ENCODE peak calls at places on chromosomes 4 and X, in five cellular contexts. U is hepatocyte, J is nephron progenitor cell, D is astrocyte of the cerebellum, P is ovary. W is an unnamed sample.

GRCh38 chrX:39688576-39689373 is 409.0 kb downstream of the BCOR start:
- DNase-seq in P (peak; percentile 80), U (peak; percentile 90), D (no peak), J (peak; percentile 75), W (peak; percentile 23)

GRCh38 chr4:132642196-132642817 is 506.8 kb upstream of the PCDH10 start:
- DNase-seq in D (peak; percentile 32), P (no peak), J (peak; percentile 42), U (peak; percentile 67), W (no peak)

GRCh38 chr4:168711197-168712120 is 214.6 kb downstream of the PALLD start:
- DNase-seq in D (peak; percentile 87), U (no peak), P (no peak), J (peak; percentile 21), W (no peak)

GRCh38 chr4:149796381-149796780 is 19.3 kb downstream of the IQCM start:
- DNase-seq in J (no peak), U (no peak), P (no peak), D (no peak), W (no peak)

GRCh38 chrX:109843963-109844751 is 111.1 kb upstream of the ACSL4 start:
- DNase-seq in P (no peak), U (no peak), D (no peak), J (peak; percentile 29), W (no peak)

GRCh38 chr4:112145326-112145819 is at the start of gene FAM241A:
- DNase-seq in U (peak; percentile 93), P (peak; percentile 92), J (peak; percentile 91), D (peak; percentile 41), W (peak; percentile 85)

GRCh38 chr4:28373601-28374000 is 1513.0 kb downstream of the STIM2 start:
- DNase-seq in J (no peak), D (no peak), U (no peak), P (no peak), W (no peak)

GRCh38 chr4:73822812-73823480 is 13.5 kb upstream of the CXCL6 start:
- DNase-seq in P (no peak), D (no peak), U (no peak), J (no peak), W (no peak)

GRCh38 chr4:147772459-147772969 is 40.6 kb downstream of the ARHGAP10 start:
- DNase-seq in P (no peak), U (no peak), D (peak; percentile 27), J (no peak), W (no peak)

GRCh38 chrX:119880552-119881437 is 9.2 kb downstream of the NDUFA1 start:
- DNase-seq in J (peak; percentile 21), U (peak; percentile 57), D (peak; percentile 18), P (no peak), W (no peak)

GRCh38 chr4:107183155-107183774 is 147.2 kb upstream of the DKK2 start:
- DNase-seq in J (peak; percentile 36), D (peak; percentile 43), U (peak; percentile 81), P (no peak), W (no peak)

GRCh38 chr4:67922697-67923096 is 38.9 kb upstream of the TMPRSS11D start:
- DNase-seq in U (no peak), J (no peak), D (peak; percentile 6), P (no peak), W (no peak)

GRCh38 chrX:78643106-78643505 is 16.0 kb downstream of the RTL3 start:
- DNase-seq in J (no peak), P (no peak), U (no peak), D (peak; percentile 47), W (no peak)

GRCh38 chrX:109472939-109473713 is 8.8 kb downstream of the GUCY2F start:
- DNase-seq in D (peak; percentile 3), U (peak; percentile 38), J (peak; percentile 60), P (peak; percentile 12), W (no peak)

GRCh38 chr4:78938868-78939666 is at the start of gene PAQR3:
- DNase-seq in D (peak; percentile 37), U (peak; percentile 95), P (peak; percentile 87), J (peak; percentile 92), W (peak; percentile 65)

GRCh38 chr4:56752985-56753384 is 68.5 kb downstream of the SPINK2 start:
- DNase-seq in P (no peak), J (no peak), D (no peak), U (peak; percentile 65), W (no peak)

DNA sequence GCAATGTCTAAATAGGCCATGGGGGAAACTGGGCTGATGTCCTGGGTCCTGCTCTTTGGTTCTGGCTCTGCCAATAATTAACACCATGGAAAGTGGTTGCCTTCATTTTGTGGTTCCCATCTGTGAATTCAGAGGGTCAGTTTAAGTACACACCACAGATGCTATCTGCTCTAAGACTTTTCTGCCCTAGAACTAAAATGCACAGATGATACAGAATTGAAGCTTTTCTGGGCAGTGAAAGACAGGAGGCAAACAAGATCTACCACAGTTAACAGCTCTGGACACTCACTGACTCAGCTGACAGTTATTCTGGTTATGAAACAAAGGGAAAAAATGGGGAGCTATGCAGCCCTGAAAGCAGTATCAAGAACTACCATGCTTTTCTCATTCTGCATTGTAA is 37.3 kb downstream of the APBB2 start:
- DNase-seq in U (peak; percentile 45), J (no peak), P (no peak), D (peak; percentile 57), W (no peak)
- TF ChIP-seq CTCF in U (peak; percentile 6), J (no peak), P (no peak), D (peak; percentile 31), W (no peak)

DNA sequence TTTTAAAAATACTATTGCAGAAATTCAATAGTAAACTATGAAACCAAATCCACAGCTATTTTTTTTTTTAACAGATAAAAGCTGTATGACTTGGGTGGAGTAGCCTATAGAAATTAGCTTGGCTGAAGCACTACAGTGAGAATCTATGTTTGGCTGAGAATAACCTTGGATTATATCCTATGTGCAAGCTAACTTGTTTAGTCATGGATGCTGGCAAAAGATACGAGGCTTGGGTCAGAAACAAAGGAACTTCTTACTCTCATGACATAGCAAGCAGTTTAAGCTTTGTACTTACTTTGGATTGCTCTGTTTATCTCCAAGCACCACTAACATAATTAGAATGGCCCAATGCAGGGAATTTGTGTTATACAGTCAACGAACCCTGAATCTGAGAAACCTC is 119.2 kb upstream of the GRID2 start:
- DNase-seq in U (no peak), J (no peak), P (no peak), D (no peak), W (no peak)
- TF ChIP-seq CTCF in U (no peak), J (no peak), P (no peak), D (no peak), W (no peak)

DNA sequence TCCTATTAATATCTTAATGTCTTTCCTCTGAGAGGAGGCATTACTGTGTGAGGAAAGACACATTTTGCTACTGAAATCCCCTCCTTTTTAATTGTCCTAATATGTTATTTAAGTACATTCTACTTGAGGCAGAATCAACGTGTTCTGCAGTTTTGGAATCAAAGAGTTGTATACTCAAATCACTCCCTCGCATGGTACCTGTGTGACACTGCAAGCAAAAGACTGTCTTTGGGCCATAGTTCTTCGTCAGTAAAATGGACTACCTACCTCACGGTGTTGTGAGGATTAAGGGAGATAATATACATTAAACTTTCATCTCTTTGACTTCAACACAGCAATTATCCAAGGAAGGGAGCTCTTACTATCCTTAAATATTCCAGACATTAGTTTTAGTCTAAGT is 61.5 kb downstream of the TIGD2 start:
- DNase-seq in D (no peak), J (no peak), P (no peak), U (no peak), W (no peak)
- TF ChIP-seq CTCF in D (no peak), J (no peak), P (no peak), U (no peak), W (no peak)

DNA sequence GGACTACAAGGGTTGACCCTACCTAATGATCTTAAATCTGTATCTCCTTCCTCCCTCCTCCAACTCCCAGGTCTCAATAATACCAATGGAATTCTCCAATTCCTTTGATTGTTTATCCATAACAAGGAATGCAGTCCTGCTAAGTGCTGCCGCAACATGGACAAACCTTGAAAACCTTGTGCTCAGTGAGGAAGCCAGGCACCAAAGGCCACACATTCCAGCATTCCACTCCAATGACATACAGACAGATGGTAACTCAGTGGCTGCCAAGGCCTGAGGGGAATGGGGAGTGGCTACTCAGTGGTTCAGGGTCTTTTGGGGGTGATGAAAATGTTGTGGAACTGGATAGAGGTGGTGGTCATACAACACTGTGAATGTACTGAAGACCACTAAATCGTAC is 10.4 kb downstream of the HAUS7 start:
- DNase-seq in J (no peak), P (no peak), U (no peak), D (peak; percentile 64), W (no peak)
- TF ChIP-seq CTCF in J (no peak), P (no peak), U (no peak), D (peak; percentile 16), W (no peak)